ENCODE peak calls at places on chromosomes 7 and 10, in four cellular contexts. One of them, this sample, is unnamed. For H3K36me3 and H3K4me1, the result is how much of the 10 kb centered on the place peaks cover.

GRCh38 chr10:6713716-6714115 is 133.6 kb upstream of the PRKCQ start:
- DNase-seq in tibial nerve: no peak
- DNase-seq in transverse colon: no peak
- DNase-seq in left ventricle myocardium inferior: no peak
- DNase-seq in this sample: no peak

GRCh38 chr10:105797234-105797890 is 1156.3 kb downstream of the SORCS3 start:
- DNase-seq in transverse colon: no peak
- DNase-seq in left ventricle myocardium inferior: no peak
- DNase-seq in tibial nerve: no peak
- DNase-seq in this sample: no peak

GRCh38 chr10:124605001-124605370 is 139.2 kb downstream of the FAM53B start:
- DNase-seq in tibial nerve: no peak
- DNase-seq in transverse colon: no peak
- DNase-seq in left ventricle myocardium inferior: no peak
- DNase-seq in this sample: no peak

GRCh38 chr7:132161231-132161915 is 414.9 kb downstream of the PLXNA4 start:
- DNase-seq in transverse colon: no peak
- DNase-seq in left ventricle myocardium inferior: peak
- DNase-seq in tibial nerve: no peak
- DNase-seq in this sample: peak

GRCh38 chr10:105992928-105993327 is 1171.6 kb downstream of the SORCS1 start:
- DNase-seq in left ventricle myocardium inferior: no peak
- DNase-seq in tibial nerve: no peak
- DNase-seq in transverse colon: no peak
- DNase-seq in this sample: no peak

GRCh38 chr10:85657478-85658113 is 709.0 kb downstream of the GRID1 start:
- DNase-seq in tibial nerve: no peak
- DNase-seq in left ventricle myocardium inferior: no peak
- DNase-seq in transverse colon: no peak
- DNase-seq in this sample: no peak

GRCh38 chr7:95686109-95686508 is 86.2 kb upstream of the DYNC1I1 start:
- DNase-seq in tibial nerve: no peak
- DNase-seq in transverse colon: peak
- DNase-seq in left ventricle myocardium inferior: peak
- DNase-seq in this sample: peak

GRCh38 chr7:101222275-101222830 is 4.4 kb downstream of the ZNHIT1 start:
- DNase-seq in left ventricle myocardium inferior: no peak
- DNase-seq in tibial nerve: no peak
- DNase-seq in transverse colon: no peak
- DNase-seq in this sample: no peak

GRCh38 chr7:124856299-124856888 is 73.2 kb downstream of the POT1 start:
- DNase-seq in tibial nerve: no peak
- DNase-seq in transverse colon: no peak
- DNase-seq in left ventricle myocardium inferior: no peak
- DNase-seq in this sample: no peak

GRCh38 chr10:113085776-113086175 is 135.7 kb downstream of the TCF7L2 start:
- DNase-seq in transverse colon: no peak
- DNase-seq in tibial nerve: no peak
- DNase-seq in left ventricle myocardium inferior: no peak
- DNase-seq in this sample: no peak

GRCh38 chr10:74969530-74969929 is 141.9 kb upstream of the SAMD8 start:
- DNase-seq in tibial nerve: no peak
- DNase-seq in left ventricle myocardium inferior: no peak
- DNase-seq in transverse colon: no peak
- DNase-seq in this sample: no peak

GRCh38 chr10:97708976-97709745 is 4.4 kb upstream of the MARVELD1 start:
- DNase-seq in left ventricle myocardium inferior: peak
- DNase-seq in tibial nerve: peak
- DNase-seq in transverse colon: peak
- DNase-seq in this sample: peak

GRCh38 chr10:97822261-97822687 is 27.4 kb upstream of the GOLGA7B start:
- DNase-seq in transverse colon: no peak
- DNase-seq in left ventricle myocardium inferior: no peak
- DNase-seq in tibial nerve: no peak
- DNase-seq in this sample: no peak

GRCh38 chr10:122232781-122233180 is 38.3 kb upstream of the BTBD16 start:
- DNase-seq in left ventricle myocardium inferior: no peak
- DNase-seq in tibial nerve: no peak
- DNase-seq in transverse colon: no peak
- DNase-seq in this sample: no peak

GRCh38 chr7:43220250-43220649 is 107.8 kb downstream of the HECW1 start:
- DNase-seq in transverse colon: no peak
- DNase-seq in tibial nerve: no peak
- DNase-seq in left ventricle myocardium inferior: no peak
- DNase-seq in this sample: no peak

GRCh38 chr7:66356277-66356721 is 151.2 kb downstream of the TPST1 start:
- DNase-seq in tibial nerve: no peak
- DNase-seq in left ventricle myocardium inferior: no peak
- DNase-seq in transverse colon: peak
- DNase-seq in this sample: no peak

GRCh38 chr10:28945959-28946358 is 268.6 kb downstream of the BAMBI start:
- DNase-seq in transverse colon: no peak
- DNase-seq in tibial nerve: no peak
- DNase-seq in left ventricle myocardium inferior: no peak
- DNase-seq in this sample: no peak

GRCh38 chr10:105691811-105692210 is 1050.7 kb downstream of the SORCS3 start:
- DNase-seq in tibial nerve: no peak
- DNase-seq in transverse colon: no peak
- DNase-seq in left ventricle myocardium inferior: no peak
- DNase-seq in this sample: no peak

GRCh38 chr7:24573554-24574338 is 494 bp downstream of the PALS2 start:
- DNase-seq in left ventricle myocardium inferior: peak
- DNase-seq in tibial nerve: peak
- DNase-seq in transverse colon: peak
- DNase-seq in this sample: peak

GRCh38 chr7:150737265-150738055 is at the start of gene GIMAP5:
- DNase-seq in tibial nerve: no peak
- DNase-seq in left ventricle myocardium inferior: no peak
- DNase-seq in transverse colon: no peak
- DNase-seq in this sample: no peak

GRCh38 chr7:113752289-113752688 is 166.5 kb downstream of the PPP1R3A start:
- DNase-seq in tibial nerve: no peak
- DNase-seq in left ventricle myocardium inferior: no peak
- DNase-seq in transverse colon: no peak
- DNase-seq in this sample: no peak
- TF ChIP-seq CTCF in tibial nerve: no peak
- TF ChIP-seq CTCF in left ventricle myocardium inferior: no peak
- TF ChIP-seq CTCF in transverse colon: no peak
- TF ChIP-seq CTCF in this sample: no peak

GRCh38 chr10:244227-244626 is 109.0 kb downstream of the ZMYND11 start:
- DNase-seq in transverse colon: no peak
- DNase-seq in tibial nerve: no peak
- DNase-seq in left ventricle myocardium inferior: no peak
- DNase-seq in this sample: no peak
- H3K36me3 ChIP-seq in transverse colon: under half
- H3K36me3 ChIP-seq in tibial nerve: under half
- H3K36me3 ChIP-seq in left ventricle myocardium inferior: half or more
- H3K36me3 ChIP-seq in this sample: under half

GRCh38 chr7:91295571-91295970 is 31.3 kb downstream of the FZD1 start:
- DNase-seq in transverse colon: no peak
- DNase-seq in left ventricle myocardium inferior: no peak
- DNase-seq in tibial nerve: no peak
- DNase-seq in this sample: no peak
- H3K4me1 ChIP-seq in transverse colon: under half
- H3K4me1 ChIP-seq in left ventricle myocardium inferior: under half
- H3K4me1 ChIP-seq in tibial nerve: under half
- H3K4me1 ChIP-seq in this sample: under half

DNA sequence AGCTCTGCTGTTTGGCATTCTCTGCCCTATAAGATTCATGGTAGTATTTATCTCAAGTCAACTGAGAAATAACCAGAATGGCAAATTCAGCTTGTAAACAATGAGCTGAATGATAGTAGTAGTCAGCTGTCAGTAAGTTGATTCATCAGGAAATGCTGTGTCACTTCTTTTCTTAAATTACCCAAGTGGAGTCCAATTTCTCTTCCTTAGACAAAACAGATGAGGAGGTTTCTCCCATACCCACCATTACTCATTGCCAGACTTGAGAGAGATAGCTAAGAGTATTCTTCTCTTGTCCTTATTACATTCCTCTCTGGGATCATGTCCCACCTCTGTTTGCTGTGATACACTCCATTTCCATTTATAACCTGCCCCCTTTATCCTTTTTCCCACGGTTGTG is 159.8 kb upstream of the STEAP1 start:
- DNase-seq in transverse colon: no peak
- DNase-seq in tibial nerve: no peak
- DNase-seq in left ventricle myocardium inferior: no peak
- DNase-seq in this sample: no peak
- TF ChIP-seq CTCF in transverse colon: no peak
- TF ChIP-seq CTCF in tibial nerve: no peak
- TF ChIP-seq CTCF in left ventricle myocardium inferior: no peak
- TF ChIP-seq CTCF in this sample: no peak

This sample was measured in breast epithelium.